ENCODE peak calls at places on chromosomes 6 and 20, in seven cellular contexts. K, A, D, O, W, G and Q are unnamed samples.

GRCh38 chr6:27312146-27312949 is at the start of gene POM121L2:
- DNase-seq in K (peak), A (no peak), D (peak), O (peak), W (peak), G (peak), Q (peak)

GRCh38 chr6:13615802-13616140 is 636 bp downstream of the NOL7 start:
- DNase-seq in K (no peak), A (peak), D (peak), O (no peak), W (peak), G (peak), Q (peak)

GRCh38 chr6:19368511-19368910 is 468.7 kb upstream of the ID4 start:
- DNase-seq in K (no peak), A (no peak), D (no peak), O (no peak), W (peak), G (peak), Q (no peak)

GRCh38 chr6:117615981-117616961 is 14.0 kb upstream of the GOPC start:
- DNase-seq in K (no peak), A (no peak), D (peak), O (no peak), W (peak), G (no peak), Q (no peak)

GRCh38 chr6:33312361-33313104 is 1.3 kb downstream of the TAPBP start:
- DNase-seq in K (peak), A (peak), D (peak), O (no peak), W (peak), G (peak), Q (peak)

GRCh38 chr6:28258877-28259777 is at the start of gene NKAPL:
- DNase-seq in K (no peak), A (peak), D (no peak), O (no peak), W (peak), G (peak), Q (no peak)

GRCh38 chr6:144897441-144897921 is 612.3 kb downstream of the UTRN start:
- DNase-seq in K (no peak), A (no peak), D (no peak), O (no peak), W (peak), G (peak), Q (no peak)

GRCh38 chr6:113414511-113414910 is 442.6 kb upstream of the MARCKS start:
- DNase-seq in K (peak), A (no peak), D (no peak), O (no peak), W (peak), G (peak), Q (peak)

GRCh38 chr20:53884859-53885654 is 185.3 kb downstream of the BCAS1 start:
- DNase-seq in K (no peak), A (no peak), D (no peak), O (no peak), W (no peak), G (no peak), Q (no peak)

GRCh38 chr6:87237804-87238203 is 82.4 kb downstream of the ZNF292 start:
- DNase-seq in K (no peak), A (no peak), D (no peak), O (no peak), W (peak), G (peak), Q (no peak)

GRCh38 chr20:43507150-43508080 is at the start of gene L3MBTL1:
- DNase-seq in K (no peak), A (no peak), D (no peak), O (no peak), W (peak), G (peak), Q (no peak)

GRCh38 chr20:16368645-16369292 is 204.5 kb downstream of the KIF16B start:
- DNase-seq in K (no peak), A (no peak), D (no peak), O (no peak), W (peak), G (peak), Q (no peak)

GRCh38 chr6:43873806-43874714 is 104.0 kb downstream of the VEGFA start:
- DNase-seq in K (no peak), A (no peak), D (no peak), O (no peak), W (no peak), G (no peak), Q (no peak)

GRCh38 chr20:13205848-13206434 is 15.1 kb upstream of the ISM1 start:
- DNase-seq in K (no peak), A (no peak), D (no peak), O (no peak), W (no peak), G (no peak), Q (no peak)

GRCh38 chr6:155487362-155488130 is 31.9 kb upstream of the NOX3 start:
- DNase-seq in K (no peak), A (no peak), D (no peak), O (no peak), W (no peak), G (no peak), Q (no peak)

GRCh38 chr6:85412926-85413325 is 37.0 kb upstream of the NT5E start:
- DNase-seq in K (no peak), A (no peak), D (no peak), O (no peak), W (peak), G (no peak), Q (no peak)

GRCh38 chr20:34271961-34272360 is 30.7 kb downstream of the ASIP start:
- DNase-seq in K (no peak), A (no peak), D (no peak), O (no peak), W (peak), G (peak), Q (no peak)

GRCh38 chr6:149830731-149831379 is 33.3 kb downstream of the LRP11 start:
- DNase-seq in K (no peak), A (no peak), D (no peak), O (no peak), W (peak), G (peak), Q (no peak)

GRCh38 chr6:30073489-30074240 is 1.9 kb downstream of the RNF39 start:
- DNase-seq in K (no peak), A (no peak), D (no peak), O (no peak), W (no peak), G (no peak), Q (no peak)

GRCh38 chr20:21704408-21705385 is 767 bp upstream of the PAX1 start:
- DNase-seq in K (no peak), A (no peak), D (no peak), O (no peak), W (no peak), G (no peak), Q (no peak)

GRCh38 chr6:138545621-138545980 is 46.3 kb upstream of the NHSL1 start:
- DNase-seq in K (no peak), A (peak), D (no peak), O (peak), W (peak), G (peak), Q (no peak)

GRCh38 chr6:54595844-54596243 is 250.7 kb upstream of the FAM83B start:
- DNase-seq in K (no peak), A (no peak), D (no peak), O (no peak), W (peak), G (peak), Q (no peak)

GRCh38 chr20:2401527-2401926 is 20.8 kb downstream of the TGM6 start:
- DNase-seq in K (no peak), A (no peak), D (no peak), O (no peak), W (no peak), G (no peak), Q (no peak)

GRCh38 chr20:1994627-1995026 is 769 bp upstream of the PDYN start:
- DNase-seq in K (no peak), A (no peak), D (no peak), O (no peak), W (no peak), G (no peak), Q (no peak)

GRCh38 chr6:64404370-64404769 is 768.8 kb downstream of the PHF3 start:
- DNase-seq in K (no peak), A (no peak), D (no peak), O (no peak), W (no peak), G (no peak), Q (no peak)

GRCh38 chr20:3371757-3372156 is 35.7 kb downstream of the DNAAF9 start:
- DNase-seq in K (no peak), A (no peak), D (no peak), O (no peak), W (no peak), G (peak), Q (no peak)

GRCh38 chr6:79833264-79833663 is 114.1 kb downstream of the ELOVL4 start:
- DNase-seq in K (no peak), A (no peak), D (no peak), O (no peak), W (peak), G (peak), Q (no peak)

GRCh38 chr20:49865559-49865958 is 49.8 kb downstream of the SPATA2 start:
- DNase-seq in K (no peak), A (no peak), D (no peak), O (no peak), W (peak), G (peak), Q (no peak)

GRCh38 chr6:53544500-53545308 is at the start of gene GCLC:
- DNase-seq in K (peak), A (peak), D (peak), O (peak), W (peak), G (peak), Q (peak)

GRCh38 chr6:4610256-4610655 is 165.9 kb upstream of the CDYL start:
- DNase-seq in K (no peak), A (peak), D (no peak), O (no peak), W (peak), G (peak), Q (no peak)

GRCh38 chr20:44495802-44496481 is 20.3 kb downstream of the TTPAL start:
- DNase-seq in K (no peak), A (peak), D (no peak), O (no peak), W (peak), G (peak), Q (no peak)

GRCh38 chr6:6218246-6219085 is 102.0 kb downstream of the F13A1 start:
- DNase-seq in K (no peak), A (no peak), D (no peak), O (no peak), W (peak), G (peak), Q (no peak)

GRCh38 chr6:170290306-170291128 is at the start of gene DLL1:
- DNase-seq in K (no peak), A (peak), D (no peak), O (no peak), W (peak), G (no peak), Q (peak)

GRCh38 chr6:40623931-40624330 is 36.8 kb upstream of the LRFN2 start:
- DNase-seq in K (no peak), A (no peak), D (no peak), O (no peak), W (no peak), G (no peak), Q (no peak)

GRCh38 chr6:52087498-52087999 is at the start of gene PKHD1:
- DNase-seq in K (no peak), A (no peak), D (no peak), O (no peak), W (peak), G (peak), Q (no peak)

GRCh38 chr6:159134701-159135364 is 34.4 kb upstream of the FNDC1 start:
- DNase-seq in K (peak), A (no peak), D (peak), O (peak), W (peak), G (peak), Q (peak)